ENCODE peak calls at places on chromosome 5, in six cellular contexts. O, S, V, N, U and I are unnamed samples.

GRCh38 chr5:148979104-148979723 is 83.6 kb downstream of the SH3TC2 start:
- DNase-seq in O (no peak), S (no peak), V (no peak), N (no peak), U (peak; percentile 88), I (no peak)

GRCh38 chr5:74940782-74941363 is 74.7 kb upstream of the FAM169A start:
- DNase-seq in O (no peak), S (no peak), V (no peak), N (no peak), U (no peak), I (no peak)

GRCh38 chr5:167451091-167451490 is 840.4 kb upstream of the WWC1 start:
- DNase-seq in O (no peak), S (no peak), V (no peak), N (no peak), U (no peak), I (no peak)

GRCh38 chr5:52841114-52841513 is 53.4 kb downstream of the ITGA1 start:
- DNase-seq in O (no peak), S (no peak), V (no peak), N (no peak), U (no peak), I (no peak)

GRCh38 chr5:150623152-150623877 is 17.1 kb upstream of the SYNPO start:
- DNase-seq in O (no peak), S (no peak), V (no peak), N (no peak), U (no peak), I (no peak)

GRCh38 chr5:52455920-52456319 is 331.8 kb upstream of the ITGA1 start:
- DNase-seq in O (no peak), S (no peak), V (no peak), N (no peak), U (no peak), I (no peak)

GRCh38 chr5:107696071-107696470 is 25.3 kb upstream of the EFNA5 start:
- DNase-seq in O (no peak), S (no peak), V (no peak), N (no peak), U (no peak), I (no peak)

GRCh38 chr5:54275361-54275760 is 35.0 kb downstream of the ARL15 start:
- DNase-seq in O (peak; percentile 46), S (no peak), V (no peak), N (no peak), U (no peak), I (no peak)

GRCh38 chr5:142959683-142960308 is 189.6 kb downstream of the ARHGAP26 start:
- DNase-seq in O (no peak), S (no peak), V (no peak), N (no peak), U (no peak), I (peak; percentile 58)

GRCh38 chr5:145661737-145662530 is 173.2 kb downstream of the PRELID2 start:
- DNase-seq in O (no peak), S (no peak), V (no peak), N (no peak), U (no peak), I (no peak)

GRCh38 chr5:37495210-37495609 is 116.1 kb downstream of the WDR70 start:
- DNase-seq in O (peak; percentile 33), S (no peak), V (no peak), N (peak; percentile 2), U (no peak), I (peak; percentile 39)

GRCh38 chr5:151270599-151270998 is 17.6 kb downstream of the GM2A start:
- DNase-seq in O (peak; percentile 81), S (no peak), V (no peak), N (no peak), U (no peak), I (no peak)

GRCh38 chr5:57334475-57334874 is 148.1 kb downstream of the ACTBL2 start:
- DNase-seq in O (no peak), S (no peak), V (no peak), N (no peak), U (no peak), I (no peak)

GRCh38 chr5:169429044-169429443 is 128.1 kb upstream of the SLIT3 start:
- DNase-seq in O (no peak), S (no peak), V (no peak), N (no peak), U (no peak), I (no peak)

GRCh38 chr5:36581070-36581469 is 25.3 kb upstream of the SLC1A3 start:
- DNase-seq in O (no peak), S (no peak), V (no peak), N (no peak), U (no peak), I (no peak)

GRCh38 chr5:35246928-35247644 is 16.8 kb upstream of the PRLR start:
- DNase-seq in O (no peak), S (no peak), V (no peak), N (no peak), U (no peak), I (no peak)

GRCh38 chr5:94698189-94698588 is 79.7 kb downstream of the SLF1 start:
- DNase-seq in O (no peak), S (no peak), V (no peak), N (no peak), U (no peak), I (no peak)